ENCODE peak calls at places on chromosomes 5 and 9, in eight cellular contexts. K is spleen; Y is fibroblast of the aortic adventitia; T is activated CD4-positive, CD25-positive, alpha-beta regulatory T cell; F is GM13977; C is GM12892; V is NCI-H1105; O is COR-L47. X is an unnamed sample.
A peak's percentile ranks its signal among the peaks of the same experiment; 100 is the strongest.

GRCh38 chr5:1419476-1420210 is 25.6 kb downstream of the SLC6A3 start:
- DNase-seq in K (peak; percentile 61), Y (no peak), T (no peak), F (no peak), C (no peak), V (no peak), O (no peak), X (peak; percentile 51)

GRCh38 chr9:88692837-88693236 is 157.9 kb downstream of the NXNL2 start:
- DNase-seq in K (no peak), Y (no peak), T (no peak), F (no peak), C (no peak), V (no peak), O (no peak), X (no peak)

GRCh38 chr5:135468541-135468940 is 16.4 kb upstream of the TIFAB start:
- DNase-seq in K (peak; percentile 25), Y (no peak), T (no peak), F (no peak), C (no peak), V (no peak), O (no peak), X (peak; percentile 19)

GRCh38 chr9:93010056-93010455 is 48.4 kb upstream of the SUSD3 start:
- DNase-seq in K (no peak), Y (no peak), T (no peak), F (no peak), C (no peak), V (no peak), O (no peak), X (no peak)

GRCh38 chr5:32311404-32312193 is 1.1 kb downstream of the MTMR12 start:
- DNase-seq in K (peak; percentile 81), Y (peak; percentile 18), T (no peak), F (peak; percentile 49), C (no peak), V (no peak), O (no peak), X (no peak)

GRCh38 chr9:127898433-127899199 is 787 bp downstream of the ST6GALNAC6 start:
- DNase-seq in K (peak; percentile 87), Y (peak; percentile 94), T (no peak), F (peak; percentile 57), C (no peak), V (no peak), O (no peak), X (peak; percentile 67)

GRCh38 chr9:134344821-134345310 is 18.6 kb downstream of the RXRA start:
- DNase-seq in K (no peak), Y (no peak), T (no peak), F (no peak), C (no peak), V (no peak), O (no peak), X (no peak)

GRCh38 chr5:145920542-145921210 is 15.7 kb upstream of the SH3RF2 start:
- DNase-seq in K (no peak), Y (no peak), T (no peak), F (no peak), C (no peak), V (no peak), O (no peak), X (no peak)

GRCh38 chr5:77076961-77077820 is 9.9 kb downstream of the ZBED3 start:
- DNase-seq in K (peak; percentile 94), Y (peak; percentile 38), T (no peak), F (peak; percentile 88), C (peak; percentile 82), V (peak; percentile 44), O (peak; percentile 50), X (no peak)

GRCh38 chr5:39730011-39730410 is 305.2 kb upstream of the DAB2 start:
- DNase-seq in K (no peak), Y (no peak), T (no peak), F (no peak), C (no peak), V (no peak), O (no peak), X (no peak)

GRCh38 chr9:136107953-136108647 is 10.6 kb downstream of the TMEM250 start:
- DNase-seq in K (peak; percentile 85), Y (no peak), T (no peak), F (no peak), C (no peak), V (no peak), O (peak; percentile 45), X (no peak)

GRCh38 chr9:99134893-99135341 is 30.0 kb downstream of the TGFBR1 start:
- DNase-seq in K (no peak), Y (peak; percentile 73), T (no peak), F (no peak), C (no peak), V (no peak), O (no peak), X (no peak)

GRCh38 chr9:38437193-38437823 is 13.1 kb upstream of the IGFBPL1 start:
- DNase-seq in K (no peak), Y (peak; percentile 16), T (no peak), F (no peak), C (no peak), V (no peak), O (no peak), X (no peak)

GRCh38 chr9:72041775-72042194 is 18.6 kb downstream of the C9orf57 start:
- DNase-seq in K (no peak), Y (peak; percentile 70), T (no peak), F (no peak), C (no peak), V (peak; percentile 71), O (peak; percentile 82), X (peak; percentile 82)

GRCh38 chr5:140348104-140348503 is 1.7 kb upstream of the HBEGF start:
- DNase-seq in K (no peak), Y (no peak), T (no peak), F (no peak), C (no peak), V (no peak), O (no peak), X (peak; percentile 92)

GRCh38 chr9:132108728-132109127 is 29.1 kb upstream of the MED27 start:
- DNase-seq in K (no peak), Y (no peak), T (no peak), F (no peak), C (no peak), V (no peak), O (no peak), X (no peak)

GRCh38 chr9:100011062-100011681 is 87.6 kb downstream of the ERP44 start:
- DNase-seq in K (no peak), Y (peak; percentile 59), T (peak; percentile 1), F (peak; percentile 47), C (no peak), V (no peak), O (peak; percentile 2), X (no peak)

GRCh38 chr5:98341038-98341710 is 432.3 kb upstream of the RGMB start:
- DNase-seq in K (no peak), Y (peak; percentile 94), T (no peak), F (no peak), C (no peak), V (no peak), O (no peak), X (no peak)

GRCh38 chr5:79108792-79109191 is 2.8 kb upstream of the BHMT start:
- DNase-seq in K (no peak), Y (no peak), T (no peak), F (no peak), C (no peak), V (no peak), O (no peak), X (no peak)

GRCh38 chr5:42985129-42986037 is 54.7 kb downstream of the ANXA2R start:
- DNase-seq in K (no peak), Y (peak; percentile 81), T (no peak), F (no peak), C (no peak), V (no peak), O (no peak), X (no peak)

GRCh38 chr5:10733426-10733825 is 27.6 kb downstream of the DAP start:
- DNase-seq in K (no peak), Y (no peak), T (no peak), F (no peak), C (no peak), V (no peak), O (no peak), X (no peak)

GRCh38 chr9:17824191-17824926 is 245.5 kb downstream of the SH3GL2 start:
- DNase-seq in K (no peak), Y (peak; percentile 63), T (no peak), F (no peak), C (no peak), V (no peak), O (no peak), X (no peak)

GRCh38 chr9:35448511-35448910 is 41.4 kb upstream of the RUSC2 start:
- DNase-seq in K (no peak), Y (peak; percentile 26), T (no peak), F (no peak), C (no peak), V (no peak), O (no peak), X (no peak)

GRCh38 chr9:2199999-2200796 is 185.1 kb downstream of the SMARCA2 start:
- DNase-seq in K (no peak), Y (no peak), T (no peak), F (no peak), C (no peak), V (no peak), O (no peak), X (no peak)

GRCh38 chr9:110141118-110141797 is 66.7 kb downstream of the C9orf152 start:
- DNase-seq in K (no peak), Y (peak; percentile 99), T (no peak), F (no peak), C (no peak), V (no peak), O (no peak), X (peak; percentile 74)

GRCh38 chr5:31823477-31823876 is 184.5 kb downstream of the PDZD2 start:
- DNase-seq in K (no peak), Y (no peak), T (no peak), F (no peak), C (no peak), V (no peak), O (no peak), X (no peak)

GRCh38 chr5:139742173-139742903 is 53.3 kb upstream of the PSD2 start:
- DNase-seq in K (no peak), Y (no peak), T (no peak), F (no peak), C (no peak), V (no peak), O (no peak), X (no peak)

GRCh38 chr5:153168226-153168625 is 322.2 kb upstream of the GRIA1 start:
- DNase-seq in K (no peak), Y (no peak), T (no peak), F (no peak), C (no peak), V (no peak), O (no peak), X (no peak)

GRCh38 chr5:18220631-18221030 is 586.4 kb downstream of the TAF11L14 start:
- DNase-seq in K (no peak), Y (no peak), T (no peak), F (no peak), C (no peak), V (no peak), O (no peak), X (no peak)

GRCh38 chr5:132059043-132059695 is 1.3 kb upstream of the IL3 start:
- DNase-seq in K (peak; percentile 59), Y (no peak), T (no peak), F (no peak), C (no peak), V (no peak), O (no peak), X (peak; percentile 63)

GRCh38 chr9:93252781-93253530 is 69.0 kb downstream of the WNK2 start:
- DNase-seq in K (peak; percentile 65), Y (no peak), T (no peak), F (no peak), C (no peak), V (no peak), O (no peak), X (peak; percentile 35)

GRCh38 chr5:40521108-40521785 is 158.5 kb upstream of the PTGER4 start:
- DNase-seq in K (no peak), Y (no peak), T (no peak), F (no peak), C (no peak), V (no peak), O (no peak), X (no peak)

GRCh38 chr9:134283111-134283515 is 43.1 kb upstream of the RXRA start:
- DNase-seq in K (no peak), Y (peak; percentile 92), T (no peak), F (no peak), C (no peak), V (peak; percentile 79), O (peak; percentile 78), X (no peak)

GRCh38 chr9:15287309-15287708 is 19.7 kb downstream of the TTC39B start:
- DNase-seq in K (no peak), Y (no peak), T (no peak), F (no peak), C (no peak), V (peak; percentile 44), O (no peak), X (no peak)